ENCODE peak calls at places on chromosome 13, in eight cellular contexts. W is EH, Y is mesothelial cell of epicardium, P is mucosa of descending colon, A is tibial nerve, J is GM03348, F is MV-4-11, O is A549. X is an unnamed sample.

GRCh38 chr13:74816737-74817136 is 665.2 kb downstream of the TBC1D4 start:
- DNase-seq in W (no peak), Y (no peak), P (no peak), A (no peak), J (no peak), F (no peak), O (no peak), X (no peak)

GRCh38 chr13:42384265-42384664 is 112.3 kb downstream of the AKAP11 start:
- DNase-seq in W (no peak), Y (no peak), P (no peak), A (no peak), J (no peak), F (no peak), O (no peak), X (no peak)

GRCh38 chr13:97797553-97797952 is 155.9 kb upstream of the IPO5 start:
- DNase-seq in W (no peak), Y (no peak), P (no peak), A (no peak), J (no peak), F (no peak), O (no peak), X (no peak)

GRCh38 chr13:76885203-76886004 is 801 bp downstream of the KCTD12 start:
- DNase-seq in W (peak; percentile 62), Y (peak; percentile 68), P (peak; percentile 86), A (peak; percentile 63), J (peak; percentile 70), F (peak; percentile 48), O (peak; percentile 66), X (no peak)

GRCh38 chr13:114248011-114248410 is 13.3 kb downstream of the CDC16 start:
- DNase-seq in W (peak; percentile 91), Y (no peak), P (no peak), A (no peak), J (peak; percentile 41), F (no peak), O (no peak), X (no peak)

GRCh38 chr13:48369988-48370387 is 42.9 kb downstream of the LPAR6 start:
- DNase-seq in W (no peak), Y (no peak), P (no peak), A (no peak), J (no peak), F (no peak), O (no peak), X (no peak)

GRCh38 chr13:76307157-76307556 is 579.0 kb downstream of the KCTD12 start:
- DNase-seq in W (no peak), Y (no peak), P (no peak), A (no peak), J (no peak), F (no peak), O (no peak), X (no peak)

GRCh38 chr13:106096661-106097092 is 438.8 kb downstream of the EFNB2 start:
- DNase-seq in W (peak; percentile 29), Y (no peak), P (no peak), A (no peak), J (no peak), F (no peak), O (peak; percentile 45), X (no peak)

GRCh38 chr13:44409595-44409994 is 36.0 kb downstream of the SERP2 start:
- DNase-seq in W (no peak), Y (no peak), P (no peak), A (no peak), J (no peak), F (no peak), O (no peak), X (no peak)

GRCh38 chr13:36461472-36461871 is 29.2 kb downstream of the CCNA1 start:
- DNase-seq in W (no peak), Y (no peak), P (no peak), A (no peak), J (no peak), F (no peak), O (no peak), X (no peak)

GRCh38 chr13:26442541-26442940 is 114.9 kb upstream of the WASF3 start:
- DNase-seq in W (peak; percentile 70), Y (no peak), P (no peak), A (no peak), J (peak; percentile 81), F (no peak), O (no peak), X (no peak)

X was measured in iPS DF 19.7.